ENCODE peak calls at places on chromosome 1, in ten cellular contexts. Z is nephron progenitor cell, G is cardiac muscle cell, H is heart right ventricle, R is foreskin fibroblast, D is choroid plexus epithelial cell, M is BE2C, S is dorsolateral prefrontal cortex, K is neural progenitor cell, P is astrocyte of the cerebellum. I is an unnamed sample.

GRCh38 chr1:114353233-114353632 is 157.8 kb downstream of the TRIM33 start:
- DNase-seq in Z (no peak), G (peak; percentile 94), M (peak; percentile 54), R (peak; percentile 35), S (no peak), D (peak; percentile 88), H (peak; percentile 65), P (peak; percentile 70), K (no peak), I (no peak)

GRCh38 chr1:204201651-204202050 is 5.4 kb upstream of the KISS1 start:
- DNase-seq in K (no peak), M (no peak), P (no peak), S (no peak), Z (no peak), G (no peak), H (no peak), D (no peak), R (no peak), I (no peak)

GRCh38 chr1:33500547-33500946 is 28.1 kb downstream of the ZSCAN20 start:
- DNase-seq in Z (no peak), G (no peak), R (no peak), M (no peak), S (no peak), H (no peak), K (no peak), D (no peak), P (no peak), I (no peak)

GRCh38 chr1:200558866-200559459 is 61.6 kb downstream of the KIF14 start:
- DNase-seq in D (peak; percentile 87), S (no peak), P (peak; percentile 51), Z (no peak), M (peak; percentile 25), K (peak; percentile 23), H (no peak), R (peak; percentile 45), G (peak; percentile 76), I (no peak)

GRCh38 chr1:26037904-26038303 is 8.0 kb downstream of the SLC30A2 start:
- DNase-seq in H (no peak), D (no peak), K (no peak), Z (no peak), M (no peak), G (no peak), P (no peak), R (no peak), S (no peak), I (no peak)

GRCh38 chr1:11970441-11971185 is 9.6 kb upstream of the MFN2 start:
- DNase-seq in Z (no peak), R (no peak), P (no peak), M (no peak), G (no peak), D (no peak), K (no peak), H (no peak), S (no peak), I (no peak)

GRCh38 chr1:12514597-12514996 is 103.4 kb downstream of the DHRS3 start:
- DNase-seq in S (no peak), G (no peak), R (no peak), K (no peak), H (no peak), Z (no peak), D (no peak), M (no peak), P (no peak), I (no peak)

GRCh38 chr1:26276432-26276838 is 3.5 kb upstream of the SH3BGRL3 start:
- DNase-seq in K (no peak), P (no peak), D (no peak), R (no peak), M (no peak), G (no peak), H (no peak), Z (no peak), S (no peak), I (no peak)

GRCh38 chr1:234206651-234207284 is 166.5 kb upstream of the COA6 start:
- DNase-seq in D (peak; percentile 40), M (no peak), S (no peak), H (no peak), G (peak; percentile 74), R (peak; percentile 59), P (peak; percentile 90), K (no peak), Z (no peak), I (no peak)

GRCh38 chr1:156226116-156226538 is 13.3 kb downstream of the PMF1 start:
- DNase-seq in G (no peak), M (no peak), R (no peak), H (no peak), P (no peak), Z (no peak), S (no peak), D (no peak), K (no peak), I (no peak)

GRCh38 chr1:156221986-156222692 is 9.3 kb downstream of the PMF1 start:
- DNase-seq in R (no peak), D (no peak), M (no peak), Z (no peak), P (no peak), S (no peak), G (no peak), K (no peak), H (no peak), I (no peak)

GRCh38 chr1:156228501-156228900 is 13.5 kb upstream of the BGLAP start:
- DNase-seq in R (no peak), H (no peak), P (no peak), M (no peak), K (no peak), G (no peak), Z (no peak), S (no peak), D (no peak), I (no peak)

GRCh38 chr1:156226782-156227181 is 14.0 kb downstream of the PMF1 start:
- DNase-seq in M (no peak), P (no peak), G (no peak), Z (no peak), S (no peak), H (no peak), R (no peak), K (no peak), D (no peak), I (no peak)

GRCh38 chr1:156225677-156226014 is 12.8 kb downstream of the PMF1 start:
- DNase-seq in S (no peak), M (no peak), K (no peak), Z (no peak), G (no peak), H (no peak), R (no peak), P (no peak), D (no peak), I (no peak)
- TF ChIP-seq CTCF in S (peak; percentile 1), M (no peak), K (no peak), Z (no peak), G (no peak), H (no peak), R (no peak), P (no peak), D (no peak), I (no peak)

DNA sequence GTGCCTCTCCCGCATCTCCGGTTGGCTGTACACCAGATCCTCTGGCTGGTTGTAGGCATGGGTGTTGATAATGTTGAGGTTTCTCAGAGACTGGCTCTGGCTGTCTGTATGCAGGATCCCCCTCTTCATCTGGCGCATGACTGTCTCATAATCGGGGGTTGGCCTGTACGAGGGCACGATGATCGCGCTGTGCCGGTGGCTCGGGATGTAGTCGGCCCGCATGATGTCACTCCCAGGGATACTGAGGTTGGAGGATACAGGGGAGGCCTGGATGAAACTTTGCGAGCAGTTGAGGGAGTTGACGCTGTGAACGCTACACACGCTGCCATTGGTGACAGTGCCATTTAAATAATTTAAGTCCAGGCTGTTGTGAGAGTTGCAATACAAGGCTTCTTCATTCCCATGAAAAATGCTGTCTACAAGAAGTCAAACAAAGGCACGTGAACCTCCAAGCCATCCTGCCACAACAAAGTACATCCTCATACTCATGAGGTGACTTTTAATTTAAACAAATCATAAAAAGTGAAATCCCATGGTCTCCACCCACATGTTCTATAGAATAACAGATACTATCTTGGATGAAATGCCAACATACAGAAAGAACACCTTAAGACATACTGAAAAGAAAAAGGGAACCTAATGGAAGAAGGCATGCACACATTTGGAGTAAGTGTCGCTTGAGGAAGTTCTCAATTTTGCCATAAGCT is 103.6 kb downstream of the SMYD2 start:
- DNase-seq in D (no peak), M (no peak), H (no peak), S (no peak), P (no peak), R (no peak), K (no peak), G (no peak), Z (no peak), I (no peak)
- TF ChIP-seq CTCF in D (no peak), M (no peak), H (no peak), S (no peak), P (no peak), R (no peak), K (no peak), G (no peak), Z (no peak), I (no peak)

DNA sequence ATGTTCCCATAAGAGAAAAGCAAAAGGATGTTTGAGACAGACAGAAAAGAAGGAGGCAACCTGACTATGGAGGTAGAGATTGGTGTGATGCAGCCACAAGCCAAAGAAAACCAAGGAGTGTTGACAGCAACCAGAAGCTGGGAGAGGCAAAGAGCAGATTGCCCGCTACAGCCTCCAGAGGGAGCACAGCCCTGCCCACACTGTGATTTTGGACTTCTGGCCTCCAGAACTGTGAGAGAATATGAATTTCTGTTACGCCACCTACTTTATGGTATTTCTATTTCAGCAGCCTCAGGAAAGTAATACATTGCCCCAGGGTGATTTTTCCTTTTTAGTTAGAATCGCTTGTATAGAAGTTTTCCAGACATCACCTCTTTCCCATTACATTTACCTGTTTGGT is 28.4 kb downstream of the SLAMF6 start:
- DNase-seq in M (no peak), S (no peak), K (peak; percentile 8), R (no peak), H (no peak), P (no peak), G (peak; percentile 13), Z (no peak), D (peak; percentile 16), I (no peak)
- TF ChIP-seq CTCF in M (peak; percentile 43), S (no peak), K (peak; percentile 40), R (peak; percentile 11), H (no peak), P (peak; percentile 25), G (peak; percentile 32), Z (no peak), D (peak; percentile 51), I (peak; percentile 45)

GRCh38 chr1:147626304-147626703 is 44.0 kb downstream of the ACP6 start:
- DNase-seq in Z (no peak), M (no peak), P (no peak), D (no peak), K (no peak), R (no peak), G (no peak), S (no peak), H (no peak), I (no peak)

GRCh38 chr1:147624011-147624410 is 46.3 kb downstream of the ACP6 start:
- DNase-seq in M (no peak), P (no peak), D (no peak), K (no peak), S (no peak), H (no peak), R (no peak), G (no peak), Z (no peak), I (no peak)

GRCh38 chr1:147624529-147624928 is 45.8 kb downstream of the ACP6 start:
- DNase-seq in D (no peak), S (no peak), Z (no peak), R (no peak), P (no peak), G (no peak), H (no peak), M (no peak), K (no peak), I (no peak)

GRCh38 chr1:147626739-147627138 is 43.6 kb downstream of the ACP6 start:
- DNase-seq in G (no peak), M (no peak), S (no peak), P (no peak), Z (no peak), D (no peak), H (no peak), K (no peak), R (no peak), I (no peak)

GRCh38 chr1:147625274-147625986 is 44.9 kb downstream of the ACP6 start:
- DNase-seq in S (no peak), D (peak; percentile 22), G (no peak), K (no peak), Z (no peak), M (no peak), R (no peak), H (no peak), P (no peak), I (no peak)
- TF ChIP-seq CTCF in S (no peak), D (peak; percentile 49), G (no peak), K (no peak), Z (no peak), M (no peak), R (no peak), H (no peak), P (no peak), I (no peak)

I was measured in progenitor cell of endocrine pancreas.